ENCODE peak calls at places on chromosomes 3 and 15, in nine cellular contexts. P is psoas muscle; F is heart right ventricle; D is effector memory CD4-positive, alpha-beta T cell; S is sigmoid colon; L is CD4-positive, CD25-positive, alpha-beta regulatory T cell; J is hepatocyte; Y is K562; Q is testis. X is an unnamed sample. For H3K27me3, the result is how much of the 10 kb centered on the place peaks cover.

GRCh38 chr3:140053011-140053702 is 118.2 kb downstream of the CLSTN2 start:
- DNase-seq in P (no peak), F (no peak), D (no peak), S (no peak), L (no peak), J (peak), Y (no peak), Q (no peak), X (peak)

GRCh38 chr3:66675383-66675782 is 174.6 kb upstream of the LRIG1 start:
- DNase-seq in P (no peak), F (no peak), D (no peak), S (no peak), L (no peak), J (no peak), Y (no peak), Q (no peak), X (no peak)

GRCh38 chr3:73576995-73577394 is 47.7 kb downstream of the PDZRN3 start:
- DNase-seq in P (no peak), F (no peak), D (no peak), S (no peak), L (no peak), J (no peak), Y (no peak), Q (no peak), X (no peak)

GRCh38 chr15:96369825-96370621 is 39.5 kb downstream of the NR2F2 start:
- DNase-seq in P (no peak), F (no peak), D (no peak), S (no peak), L (no peak), J (no peak), Y (no peak), Q (no peak), X (no peak)

GRCh38 chr3:58116161-58116955 is 94.4 kb downstream of the DNASE1L3 start:
- DNase-seq in P (no peak), F (no peak), D (peak), S (no peak), L (peak), J (no peak), Y (no peak), Q (no peak), X (no peak)

GRCh38 chr3:98770261-98771039 is 7.3 kb downstream of the ST3GAL6 start:
- DNase-seq in P (no peak), F (peak), D (no peak), S (no peak), L (peak), J (no peak), Y (no peak), Q (no peak), X (no peak)

GRCh38 chr15:85049805-85050204 is 68.1 kb downstream of the PDE8A start:
- DNase-seq in P (no peak), F (no peak), D (no peak), S (no peak), L (no peak), J (no peak), Y (no peak), Q (no peak), X (no peak)

GRCh38 chr3:186600896-186601295 is 12.0 kb upstream of the AHSG start:
- DNase-seq in P (no peak), F (no peak), D (no peak), S (no peak), L (no peak), J (no peak), Y (no peak), Q (no peak), X (no peak)

GRCh38 chr3:24235121-24235520 is 259.5 kb downstream of the THRB start:
- DNase-seq in P (no peak), F (no peak), D (no peak), S (no peak), L (no peak), J (peak), Y (no peak), Q (no peak), X (no peak)

GRCh38 chr15:55791576-55792400 is 48.8 kb upstream of the PRTG start:
- DNase-seq in P (no peak), F (no peak), D (no peak), S (no peak), L (no peak), J (no peak), Y (no peak), Q (no peak), X (no peak)

GRCh38 chr3:41808152-41808551 is 153.8 kb downstream of the ULK4 start:
- DNase-seq in P (no peak), F (no peak), D (no peak), S (no peak), L (no peak), J (peak), Y (no peak), Q (no peak), X (no peak)

GRCh38 chr15:89978914-89979313 is 22.2 kb upstream of the ZNF710 start:
- DNase-seq in P (no peak), F (no peak), D (no peak), S (peak), L (no peak), J (no peak), Y (no peak), Q (no peak), X (no peak)

GRCh38 chr3:59052803-59053411 is 3.1 kb upstream of the CFAP20DC start:
- DNase-seq in P (no peak), F (no peak), D (no peak), S (no peak), L (peak), J (peak), Y (no peak), Q (no peak), X (no peak)

GRCh38 chr15:28989239-28989830 is 103.6 kb downstream of the APBA2 start:
- DNase-seq in P (no peak), F (no peak), D (no peak), S (no peak), L (peak), J (no peak), Y (peak), Q (peak), X (no peak)

GRCh38 chr3:188323067-188323842 is 169.3 kb downstream of the LPP start:
- DNase-seq in P (no peak), F (no peak), D (peak), S (no peak), L (peak), J (no peak), Y (no peak), Q (no peak), X (no peak)

GRCh38 chr3:194395201-194395600 is 3.9 kb downstream of the GP5 start:
- DNase-seq in P (no peak), F (no peak), D (no peak), S (no peak), L (peak), J (peak), Y (no peak), Q (no peak), X (no peak)

GRCh38 chr15:58528197-58528870 is 96.5 kb downstream of the LIPC start:
- DNase-seq in P (no peak), F (no peak), D (no peak), S (no peak), L (no peak), J (peak), Y (no peak), Q (peak), X (peak)

GRCh38 chr15:38688761-38689160 is 124.1 kb upstream of the RASGRP1 start:
- DNase-seq in P (no peak), F (no peak), D (peak), S (no peak), L (peak), J (no peak), Y (no peak), Q (no peak), X (no peak)

GRCh38 chr3:61954097-61954528 is 392.7 kb downstream of the PTPRG start:
- DNase-seq in P (no peak), F (no peak), D (no peak), S (no peak), L (no peak), J (no peak), Y (no peak), Q (no peak), X (no peak)

GRCh38 chr3:114892880-114893279 is 254.2 kb downstream of the ZBTB20 start:
- DNase-seq in P (no peak), F (peak), D (no peak), S (no peak), L (no peak), J (no peak), Y (no peak), Q (no peak), X (no peak)

GRCh38 chr3:171778493-171778892 is 31.8 kb downstream of the PLD1 start:
- DNase-seq in P (no peak), F (no peak), D (no peak), S (no peak), L (no peak), J (no peak), Y (no peak), Q (no peak), X (no peak)

DNA sequence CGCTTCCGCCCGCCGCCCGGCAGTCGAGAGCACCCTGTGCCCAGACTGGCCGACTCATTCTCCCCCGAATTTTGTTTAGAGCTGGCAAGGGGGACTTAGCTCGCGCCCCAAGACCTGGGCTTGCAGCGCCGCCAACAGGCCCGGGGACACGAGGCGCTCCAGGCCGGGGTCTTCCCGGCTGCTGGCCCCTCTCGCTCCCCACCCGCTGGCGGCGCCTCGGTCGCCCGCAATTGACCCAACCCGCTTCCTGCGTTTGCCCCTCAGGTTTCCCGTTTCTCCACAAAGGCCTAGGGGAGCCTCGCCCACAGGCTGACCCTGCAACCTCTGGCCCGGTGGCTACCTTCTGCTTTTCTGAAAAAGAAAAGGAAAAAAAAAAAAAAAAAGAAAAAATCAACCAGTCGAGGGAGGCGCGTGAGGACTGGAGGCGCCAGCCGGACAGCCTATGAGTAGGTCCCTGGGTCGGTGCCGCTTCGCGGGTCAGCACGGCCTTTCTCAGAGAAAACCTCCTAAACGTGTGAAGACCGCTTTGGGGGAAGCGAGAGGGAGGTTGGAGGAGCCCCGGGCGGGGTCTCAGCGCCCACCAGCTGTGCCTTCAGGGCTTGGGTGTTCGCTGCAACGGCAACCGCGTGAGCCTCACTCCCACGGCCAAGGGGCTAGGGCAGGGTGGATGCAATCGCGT is 7.2 kb downstream of the FOXL2 start:
- DNase-seq in P (no peak), F (no peak), D (no peak), S (peak), L (no peak), J (no peak), Y (no peak), Q (peak), X (no peak)
- H3K27me3 ChIP-seq in P (under half), F (half or more), D (half or more), S (half or more), L (under half), J (half or more), Y (under half), Q (under half), X (under half)

DNA sequence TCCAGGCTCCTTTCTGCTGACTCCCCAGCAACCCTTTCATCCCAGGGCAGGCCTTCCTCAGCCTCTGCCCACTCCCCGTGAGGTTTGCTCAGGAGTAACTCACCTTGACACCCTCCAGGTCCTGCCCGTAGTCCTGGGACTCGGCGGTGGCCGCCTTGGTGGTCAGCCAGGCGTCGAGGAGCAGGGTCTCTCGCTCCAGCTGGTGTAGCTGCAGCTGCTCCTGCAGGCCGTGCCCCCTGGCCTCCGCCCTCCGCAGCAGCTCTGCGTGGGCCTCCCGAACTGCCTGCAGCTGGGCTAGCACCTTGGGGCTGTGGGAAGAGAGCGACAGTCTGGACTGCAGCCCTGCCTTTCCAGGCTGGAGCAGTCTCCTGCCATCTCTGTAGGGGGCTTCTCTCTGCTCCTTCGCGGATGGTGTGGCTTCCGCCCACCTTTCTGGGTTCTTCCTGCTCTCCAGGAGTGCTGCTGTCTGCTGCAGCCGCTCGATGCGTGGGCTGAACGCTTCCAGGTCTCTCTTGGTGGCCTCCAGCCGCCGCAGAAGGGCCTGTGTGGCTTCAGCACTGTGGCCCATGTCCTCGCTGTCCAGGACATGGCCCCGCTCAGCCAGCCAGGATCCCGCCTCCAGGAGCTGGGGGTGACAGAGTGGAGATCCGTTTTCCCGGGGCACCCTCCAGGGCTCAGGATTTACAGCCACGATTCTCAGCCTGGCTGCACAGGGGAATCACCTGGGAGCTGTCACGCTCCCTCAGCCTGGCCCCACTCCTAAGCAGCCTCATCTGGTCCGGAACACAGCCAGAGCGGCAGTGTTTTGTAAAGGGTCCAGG is 16.7 kb downstream of the PLA2G4B start:
- DNase-seq in P (no peak), F (no peak), D (no peak), S (no peak), L (no peak), J (no peak), Y (no peak), Q (no peak), X (no peak)
- H3K4me3 ChIP-seq in P (no peak), F (no peak), D (no peak), S (no peak), L (no peak), J (no peak), Y (no peak), Q (no peak), X (no peak)

DNA sequence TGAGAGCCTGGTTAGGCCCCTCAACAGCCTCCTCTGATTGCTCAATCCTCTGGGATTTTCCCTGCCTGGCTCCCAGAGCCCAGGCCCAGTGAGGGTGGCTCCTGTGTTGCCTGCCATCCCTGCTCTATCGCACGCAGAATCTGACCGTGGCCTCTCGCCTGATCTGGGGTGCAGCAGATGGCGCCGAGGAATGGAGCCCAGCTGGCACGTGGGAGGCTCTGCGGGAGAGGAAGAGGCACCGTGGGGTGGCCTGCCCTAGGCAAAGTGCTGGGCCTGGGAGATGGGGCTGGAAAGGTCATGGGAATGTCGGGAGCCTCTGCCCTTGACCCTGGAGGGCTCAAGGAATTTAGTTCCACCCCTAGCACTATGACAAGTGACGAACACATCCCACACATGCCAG is 10.3 kb downstream of the SV2B start:
- DNase-seq in P (no peak), F (no peak), D (no peak), S (no peak), L (no peak), J (no peak), Y (no peak), Q (no peak), X (no peak)
- H3K27me3 ChIP-seq in P (under half), F (under half), D (under half), S (under half), L (under half), J (under half), Y (under half), Q (under half), X (under half)

GRCh38 chr15:70575251-70576227 is 187.8 kb downstream of the UACA start:
- DNase-seq in P (no peak), F (no peak), D (no peak), S (no peak), L (no peak), J (peak), Y (no peak), Q (no peak), X (no peak)
- H3K4me3 ChIP-seq in P (no peak), F (no peak), D (no peak), S (no peak), L (no peak), J (no peak), Y (no peak), Q (no peak), X (no peak)

DNA sequence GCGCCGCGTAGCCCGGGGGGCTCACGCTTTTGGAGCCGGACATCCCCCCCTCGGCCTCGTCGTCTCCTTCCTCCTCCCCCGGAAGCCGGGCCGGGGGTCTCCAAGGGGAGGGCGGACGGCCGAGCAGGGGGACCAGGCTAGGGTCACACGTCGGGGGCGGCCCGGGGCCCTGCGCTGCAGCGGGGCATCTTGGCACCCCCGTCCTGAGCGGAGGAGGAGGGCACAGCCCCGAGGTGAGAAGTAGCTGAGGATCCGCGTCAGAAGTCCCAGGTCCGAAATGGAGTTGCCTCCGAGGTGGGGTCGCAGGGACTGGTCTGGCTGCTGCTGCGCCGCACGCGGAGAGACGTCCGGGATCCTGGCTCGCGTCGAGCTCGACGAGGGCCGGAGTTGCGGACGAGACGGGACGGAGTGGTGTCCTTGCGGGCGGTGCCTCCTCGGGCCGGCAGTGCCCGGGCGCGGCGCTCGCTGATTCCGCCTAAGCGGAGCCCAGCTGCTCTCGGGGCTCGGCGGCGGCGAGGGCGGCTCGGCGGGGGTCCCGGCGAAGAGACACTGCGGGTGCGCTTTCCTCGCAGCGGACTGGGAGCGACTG is at the start of gene ADCY5:
- DNase-seq in P (peak), F (no peak), D (no peak), S (no peak), L (no peak), J (peak), Y (no peak), Q (no peak), X (peak)
- H3K27me3 ChIP-seq in P (under half), F (half or more), D (under half), S (under half), L (under half), J (under half), Y (under half), Q (under half), X (under half)

DNA sequence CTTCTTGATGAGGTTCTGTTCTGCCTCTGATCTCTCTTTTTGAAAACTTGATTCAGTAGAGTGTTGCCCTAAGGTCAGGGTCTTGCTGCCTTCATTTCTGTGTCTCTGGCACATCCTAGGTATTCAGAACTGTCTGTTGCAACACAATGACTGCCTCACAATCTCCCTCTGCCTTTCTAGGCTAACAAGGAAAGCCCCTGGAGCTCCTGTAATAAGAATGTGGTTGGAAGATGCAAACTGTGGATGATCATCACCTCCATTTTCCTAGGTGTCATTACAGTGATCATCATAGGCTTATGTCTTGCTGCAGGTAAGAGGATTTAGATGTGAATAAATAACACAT is 7.0 kb downstream of the C3orf52 start:
- DNase-seq in P (no peak), F (no peak), D (no peak), S (no peak), L (no peak), J (no peak), Y (no peak), Q (no peak), X (no peak)
- H3K4me3 ChIP-seq in P (no peak), F (peak), D (no peak), S (no peak), L (no peak), J (no peak), Y (no peak), Q (no peak), X (no peak)

DNA sequence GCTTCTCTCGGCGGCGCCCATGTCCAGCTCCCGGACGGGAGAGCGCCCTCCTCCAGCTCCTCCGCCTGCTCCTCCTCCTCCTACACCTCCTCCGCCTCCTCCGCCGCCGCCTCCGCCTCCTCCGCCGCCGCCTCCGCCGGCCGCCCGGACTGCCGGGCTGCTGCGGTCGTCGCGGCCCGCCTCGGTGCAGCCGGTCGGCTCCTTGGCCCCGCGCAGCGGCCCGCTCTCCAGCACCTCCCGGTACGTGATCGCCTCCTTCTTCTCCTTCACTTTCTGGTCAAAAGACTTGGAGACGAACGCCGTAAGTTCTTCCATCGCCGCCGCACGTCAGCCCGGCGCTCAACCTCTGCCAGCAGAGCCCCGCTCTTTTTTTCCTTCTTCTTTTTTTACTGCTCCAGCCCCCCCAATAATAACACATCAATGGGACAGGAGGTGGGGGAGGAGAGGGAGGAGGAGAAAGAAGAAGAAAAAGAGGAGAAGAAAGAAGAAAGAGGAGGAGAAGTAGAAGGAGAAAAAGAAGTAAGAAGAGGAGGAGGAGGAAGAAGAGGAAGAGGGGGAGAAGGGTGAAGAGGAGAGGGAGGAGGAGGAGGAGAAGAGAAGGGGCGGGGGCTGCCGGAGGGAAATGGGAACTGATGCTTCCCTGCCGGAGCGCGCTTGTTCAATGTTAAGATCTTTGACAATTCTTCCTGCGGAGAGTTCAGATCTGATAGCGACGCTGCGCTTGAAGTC is at the start of gene SHOX2:
- DNase-seq in P (peak), F (peak), D (no peak), S (no peak), L (no peak), J (peak), Y (peak), Q (peak), X (peak)
- H3K27me3 ChIP-seq in P (under half), F (half or more), D (half or more), S (half or more), L (half or more), J (half or more), Y (under half), Q (under half), X (under half)